ENCODE peak calls at places on chromosomes 2 and 18, in six cellular contexts. P is left ventricle myocardium inferior; G is CD8-positive, alpha-beta memory T cell; V is breast epithelium; K is caudate nucleus; D is kidney. S is an unnamed sample.

GRCh38 chr2:33528551-33528950 is 52.1 kb downstream of the RASGRP3 start:
- DNase-seq in G (no peak), D (no peak), K (no peak), V (no peak), P (no peak), S (no peak)

GRCh38 chr2:45030553-45030952 is 21.3 kb upstream of the SIX2 start:
- DNase-seq in K (no peak), P (no peak), D (no peak), G (no peak), V (no peak), S (no peak)

GRCh38 chr2:26786207-26787023 is 559 bp downstream of the CENPA start:
- DNase-seq in D (peak; percentile 87), G (no peak), V (no peak), K (no peak), P (no peak), S (no peak)

GRCh38 chr2:25920326-25920725 is 42.0 kb upstream of the ASXL2 start:
- DNase-seq in K (no peak), D (peak; percentile 1), V (no peak), G (no peak), P (no peak), S (peak; percentile 60)

GRCh38 chr2:70937866-70938579 is 2.3 kb downstream of the ATP6V1B1 start:
- DNase-seq in K (no peak), G (no peak), P (no peak), V (no peak), D (no peak), S (no peak)

GRCh38 chr2:23454501-23455120 is 69.6 kb downstream of the KLHL29 start:
- DNase-seq in V (no peak), D (no peak), P (no peak), G (no peak), K (no peak), S (no peak)

GRCh38 chr2:60514886-60515407 is 38.5 kb downstream of the BCL11A start:
- DNase-seq in D (no peak), P (no peak), V (no peak), G (no peak), K (no peak), S (no peak)

GRCh38 chr2:203261326-203262159 is 22.7 kb downstream of the CYP20A1 start:
- DNase-seq in P (no peak), G (no peak), D (no peak), K (no peak), V (no peak), S (no peak)

GRCh38 chr18:21187886-21188285 is 54.1 kb upstream of the GREB1L start:
- DNase-seq in D (no peak), P (no peak), V (no peak), G (no peak), K (no peak), S (no peak)

GRCh38 chr2:145012806-145013205 is 492.9 kb upstream of the ZEB2 start:
- DNase-seq in G (no peak), P (no peak), D (no peak), V (no peak), K (no peak), S (no peak)

GRCh38 chr18:46413684-46414083 is 243.3 kb downstream of the LOXHD1 start:
- DNase-seq in V (no peak), K (no peak), G (no peak), D (no peak), P (no peak), S (no peak)

GRCh38 chr18:59696311-59697235 is 650 bp downstream of the CCBE1 start:
- DNase-seq in K (no peak), V (no peak), G (no peak), D (no peak), P (peak; percentile 15), S (no peak)

GRCh38 chr18:832085-832681 is 20.1 kb upstream of the YES1 start:
- DNase-seq in K (no peak), G (no peak), V (no peak), D (no peak), P (peak; percentile 17), S (no peak)

GRCh38 chr18:31648966-31649429 is 35.4 kb downstream of the B4GALT6 start:
- DNase-seq in P (no peak), G (no peak), K (no peak), V (no peak), D (no peak), S (no peak)

GRCh38 chr2:44087714-44088092 is 81.0 kb upstream of the PPM1B start:
- DNase-seq in V (no peak), G (no peak), K (no peak), P (no peak), D (no peak), S (no peak)

GRCh38 chr18:63016270-63016669 is 300.9 kb downstream of the PHLPP1 start:
- DNase-seq in P (no peak), V (no peak), G (no peak), D (no peak), K (no peak), S (peak; percentile 15)

GRCh38 chr2:240934701-240935100 is 28.6 kb downstream of the CROCC2 start:
- DNase-seq in P (no peak), V (peak; percentile 43), K (no peak), D (peak; percentile 63), G (no peak), S (no peak)

GRCh38 chr2:28565033-28565432 is 69.2 kb downstream of the PLB1 start:
- DNase-seq in P (no peak), V (no peak), G (no peak), K (no peak), D (no peak), S (no peak)

GRCh38 chr2:86772626-86773025 is 18.1 kb downstream of the CD8A start:
- DNase-seq in P (no peak), V (no peak), D (no peak), K (no peak), G (no peak), S (no peak)

DNA sequence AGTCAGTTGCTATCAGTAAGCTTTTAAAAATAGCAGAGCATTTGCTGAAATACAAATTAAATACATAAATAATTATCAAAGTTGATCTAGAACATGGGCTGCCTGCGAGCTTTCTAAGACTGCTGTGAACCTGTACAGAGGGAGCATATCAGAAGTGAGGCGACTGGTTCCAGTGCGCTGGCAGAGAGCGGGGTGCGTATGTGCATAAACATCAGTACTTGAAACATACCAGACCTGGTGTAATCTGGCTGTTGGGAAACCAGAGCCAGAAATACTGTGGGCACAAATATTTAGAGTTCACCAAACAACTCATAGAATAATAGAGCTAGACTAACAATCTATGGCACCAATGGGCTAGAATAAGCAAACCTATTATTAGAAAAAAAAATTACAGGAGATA is 27.3 kb downstream of the PDIA6 start:
- DNase-seq in G (no peak), D (peak; percentile 35), K (no peak), P (no peak), V (no peak), S (no peak)
- H3K27ac ChIP-seq in G (no peak overlapping the region), D (no peak overlapping the region), K (no peak overlapping the region), P (peak overlapping the region; percentile 65), V (no peak overlapping the region), S (no peak overlapping the region)

GRCh38 chr2:191866675-191867506 is 20.0 kb upstream of the CAVIN2 start:
- DNase-seq in P (no peak), K (no peak), V (no peak), G (no peak), D (no peak), S (peak; percentile 75)

GRCh38 chr2:191867507-191867847 is 20.6 kb upstream of the CAVIN2 start:
- DNase-seq in V (no peak), K (no peak), G (no peak), D (no peak), P (no peak), S (no peak)

GRCh38 chr2:191863988-191864387 is 17.1 kb upstream of the CAVIN2 start:
- DNase-seq in D (no peak), K (no peak), P (no peak), G (no peak), V (no peak), S (no peak)

GRCh38 chr2:191864623-191865521 is 18.0 kb upstream of the CAVIN2 start:
- DNase-seq in G (no peak), K (no peak), V (no peak), D (no peak), P (no peak), S (no peak)

DNA sequence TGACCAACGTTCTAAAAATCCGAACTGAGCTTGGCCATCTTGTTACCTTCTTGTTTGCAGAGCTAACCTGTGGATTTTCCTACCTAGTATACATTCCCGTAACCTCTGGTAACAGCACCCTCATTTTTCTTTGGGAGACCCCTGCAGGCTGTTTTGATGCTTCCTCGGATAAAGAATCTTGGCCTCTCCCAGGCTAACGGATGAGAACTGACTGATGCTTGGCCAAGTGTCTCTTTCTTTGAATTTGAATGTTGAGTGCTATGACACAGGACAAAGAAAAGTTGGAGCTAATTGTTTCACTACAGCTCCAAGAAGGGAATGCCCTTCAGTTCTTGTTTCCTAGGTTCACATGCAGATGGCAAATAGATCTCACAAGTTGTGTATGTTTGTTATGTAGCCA is 19.3 kb upstream of the CAVIN2 start:
- DNase-seq in D (no peak), K (no peak), V (no peak), G (no peak), P (no peak), S (no peak)
- H3K27ac ChIP-seq in D (peak overlapping the region; percentile 88), K (peak overlapping the region; percentile 46), V (peak overlapping the region; percentile 84), G (no peak overlapping the region), P (peak overlapping the region; percentile 91), S (peak overlapping the region; percentile 89)

DNA sequence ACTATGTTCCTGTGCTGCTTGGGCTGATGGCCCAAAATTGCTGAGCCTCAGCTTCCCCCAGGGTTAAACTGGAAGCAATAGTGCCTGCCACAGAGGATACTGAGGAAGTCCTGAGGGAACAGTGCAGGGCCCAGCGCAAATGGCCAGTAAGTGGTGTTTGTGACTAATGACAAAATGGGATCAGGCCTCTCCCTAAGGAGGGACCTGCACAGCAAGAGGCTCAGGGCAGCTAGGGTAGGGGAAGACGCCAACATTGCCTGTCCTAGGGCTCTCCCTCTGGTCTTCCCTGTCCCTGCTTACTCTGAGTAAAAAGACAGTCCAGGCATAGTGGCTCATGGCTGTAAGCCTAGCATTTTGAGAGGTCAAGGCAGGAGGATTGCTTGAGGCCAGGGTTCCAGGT is 37.8 kb downstream of the INO80C start:
- DNase-seq in V (no peak), P (no peak), K (no peak), G (no peak), D (no peak), S (no peak)
- H3K27ac ChIP-seq in V (peak overlapping the region; percentile 7), P (peak overlapping the region; percentile 82), K (no peak overlapping the region), G (no peak overlapping the region), D (no peak overlapping the region), S (no peak overlapping the region)

GRCh38 chr2:66575625-66576371 is 140.9 kb downstream of the MEIS1 start:
- DNase-seq in D (peak; percentile 88), K (no peak), V (no peak), P (peak; percentile 19), G (no peak), S (no peak)

GRCh38 chr2:66573866-66574265 is 138.9 kb downstream of the MEIS1 start:
- DNase-seq in P (no peak), D (no peak), K (no peak), G (no peak), V (no peak), S (no peak)

GRCh38 chr2:66574701-66575624 is 140.0 kb downstream of the MEIS1 start:
- DNase-seq in V (no peak), G (no peak), K (no peak), P (peak; percentile 26), D (peak; percentile 89), S (peak; percentile 74)

GRCh38 chr2:66571873-66572272 is 136.9 kb downstream of the MEIS1 start:
- DNase-seq in K (no peak), G (no peak), D (no peak), P (no peak), V (no peak), S (no peak)

DNA sequence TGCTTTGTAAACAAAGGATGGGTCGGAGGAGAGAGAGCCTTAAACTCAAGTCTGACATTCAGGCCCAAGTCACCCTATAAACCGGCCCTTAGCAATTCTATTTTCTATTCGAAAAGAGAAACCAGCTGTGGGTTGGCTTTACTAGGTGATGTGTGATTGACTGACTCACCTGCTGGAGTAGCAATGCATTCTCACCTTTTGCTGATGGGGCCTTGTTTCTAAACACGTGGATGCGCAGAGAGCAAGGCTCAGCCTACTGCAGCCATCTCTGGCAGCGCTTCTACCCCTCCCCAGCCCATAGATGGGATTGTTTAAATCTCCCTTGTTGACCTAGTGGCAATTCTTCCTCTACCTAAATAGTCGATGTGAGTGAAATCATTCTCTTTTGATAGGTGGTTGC is 138.5 kb downstream of the MEIS1 start:
- DNase-seq in D (no peak), K (no peak), G (no peak), P (no peak), V (no peak), S (no peak)
- H3K27ac ChIP-seq in D (no peak overlapping the region), K (no peak overlapping the region), G (no peak overlapping the region), P (no peak overlapping the region), V (no peak overlapping the region), S (peak overlapping the region; percentile 62)